ENCODE peak calls at places on chromosomes 2 and 18, in five cellular contexts. One of them, this sample, is unnamed.

GRCh38 chr2:20072436-20073158 is 21.2 kb upstream of the LAPTM4A start:
- DNase-seq in tibial artery: no peak
- DNase-seq in IMR-90: no peak
- DNase-seq in testis: no peak
- DNase-seq in mammary epithelial cell: no peak
- DNase-seq in this sample: no peak

GRCh38 chr2:69789762-69790600 is 39.5 kb upstream of the GMCL1 start:
- DNase-seq in IMR-90: peak; percentile 39
- DNase-seq in tibial artery: no peak
- DNase-seq in mammary epithelial cell: no peak
- DNase-seq in testis: no peak
- DNase-seq in this sample: no peak

GRCh38 chr2:168686485-168687191 is 115.8 kb upstream of the NOSTRIN start:
- DNase-seq in tibial artery: no peak
- DNase-seq in IMR-90: peak; percentile 37
- DNase-seq in mammary epithelial cell: no peak
- DNase-seq in testis: no peak
- DNase-seq in this sample: no peak

GRCh38 chr2:179393481-179393880 is 128.8 kb upstream of the SESTD1 start:
- DNase-seq in testis: no peak
- DNase-seq in mammary epithelial cell: peak; percentile 8
- DNase-seq in IMR-90: no peak
- DNase-seq in tibial artery: no peak
- DNase-seq in this sample: no peak

GRCh38 chr2:192029089-192029488 is 165.6 kb downstream of the TMEFF2 start:
- DNase-seq in IMR-90: peak; percentile 58
- DNase-seq in testis: peak; percentile 36
- DNase-seq in mammary epithelial cell: peak; percentile 21
- DNase-seq in tibial artery: no peak
- DNase-seq in this sample: peak; percentile 43

GRCh38 chr2:18378020-18378653 is 182.3 kb downstream of the RDH14 start:
- DNase-seq in tibial artery: no peak
- DNase-seq in testis: peak; percentile 60
- DNase-seq in IMR-90: peak; percentile 49
- DNase-seq in mammary epithelial cell: peak; percentile 19
- DNase-seq in this sample: peak; percentile 61

GRCh38 chr2:42607101-42607637 is 38.7 kb downstream of the MTA3 start:
- DNase-seq in IMR-90: no peak
- DNase-seq in mammary epithelial cell: no peak
- DNase-seq in tibial artery: no peak
- DNase-seq in testis: no peak
- DNase-seq in this sample: no peak

GRCh38 chr2:218019411-218020060 is 16.7 kb upstream of the TNS1 start:
- DNase-seq in mammary epithelial cell: no peak
- DNase-seq in tibial artery: no peak
- DNase-seq in testis: no peak
- DNase-seq in IMR-90: no peak
- DNase-seq in this sample: no peak

GRCh38 chr2:119232666-119232993 is 9.0 kb downstream of the STEAP3 start:
- DNase-seq in tibial artery: no peak
- DNase-seq in IMR-90: no peak
- DNase-seq in mammary epithelial cell: no peak
- DNase-seq in testis: no peak
- DNase-seq in this sample: no peak

DNA sequence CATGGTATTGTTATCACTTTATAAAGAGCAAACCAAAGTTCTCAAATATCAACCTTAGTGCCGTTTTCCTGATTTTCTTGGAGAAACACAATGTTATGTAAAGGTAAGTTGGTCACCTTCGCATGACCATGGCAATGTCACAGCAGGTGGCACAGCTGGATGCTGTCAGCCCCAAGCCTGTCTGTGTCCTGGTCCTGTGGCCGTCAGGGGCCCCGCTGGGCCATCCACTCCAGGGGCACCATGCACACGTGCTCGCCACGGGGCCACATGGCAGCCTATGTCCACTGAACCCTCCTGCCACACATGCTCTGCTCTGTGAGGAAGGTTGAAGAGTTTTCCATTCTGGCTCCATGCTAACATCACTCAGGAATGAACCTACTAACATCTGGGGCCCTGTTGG is 85.9 kb downstream of the EIPR1 start:
- DNase-seq in IMR-90: no peak
- DNase-seq in tibial artery: no peak
- DNase-seq in mammary epithelial cell: no peak
- DNase-seq in testis: no peak
- DNase-seq in this sample: no peak
- H3K9me3 ChIP-seq in IMR-90: no peaks in the 10 kb centered on the region
- H3K9me3 ChIP-seq in tibial artery: no peaks in the 10 kb centered on the region
- H3K9me3 ChIP-seq in mammary epithelial cell: no peaks in the 10 kb centered on the region
- H3K9me3 ChIP-seq in testis: no peaks in the 10 kb centered on the region
- H3K9me3 ChIP-seq in this sample: peaks cover 4% of the 10 kb centered on the region

DNA sequence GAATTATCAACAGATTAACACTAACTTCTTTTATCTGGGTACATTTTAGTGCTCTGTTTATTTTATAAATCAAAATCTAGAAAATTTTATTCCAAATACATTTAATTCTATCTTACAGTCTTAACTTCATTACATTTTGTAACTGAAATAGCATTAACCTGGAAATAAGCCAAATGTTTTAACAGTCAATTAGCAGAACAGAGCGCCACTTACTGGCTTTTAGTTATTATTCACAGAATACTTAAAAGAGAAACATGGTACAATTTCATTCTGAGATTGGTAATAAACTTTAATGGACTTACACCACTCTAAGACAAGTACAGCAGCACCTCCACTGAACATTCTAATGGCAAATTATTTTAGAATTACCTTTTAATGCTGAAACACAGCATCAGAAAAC is 38.6 kb downstream of the SS18 start:
- DNase-seq in IMR-90: no peak
- DNase-seq in mammary epithelial cell: no peak
- DNase-seq in testis: no peak
- DNase-seq in tibial artery: no peak
- DNase-seq in this sample: no peak
- TF ChIP-seq CTCF in IMR-90: no peak
- TF ChIP-seq CTCF in mammary epithelial cell: no peak
- TF ChIP-seq CTCF in testis: no peak
- TF ChIP-seq CTCF in tibial artery: no peak
- TF ChIP-seq CTCF in this sample: no peak

GRCh38 chr2:126661702-126662465 is 5.9 kb downstream of the GYPC start:
- DNase-seq in IMR-90: no peak
- DNase-seq in tibial artery: no peak
- DNase-seq in testis: no peak
- DNase-seq in mammary epithelial cell: no peak
- DNase-seq in this sample: no peak

GRCh38 chr2:126664639-126665038 is 8.7 kb downstream of the GYPC start:
- DNase-seq in tibial artery: no peak
- DNase-seq in IMR-90: no peak
- DNase-seq in testis: no peak
- DNase-seq in mammary epithelial cell: no peak
- DNase-seq in this sample: no peak

GRCh38 chr2:126662623-126663022 is 6.7 kb downstream of the GYPC start:
- DNase-seq in mammary epithelial cell: no peak
- DNase-seq in IMR-90: no peak
- DNase-seq in tibial artery: no peak
- DNase-seq in testis: no peak
- DNase-seq in this sample: no peak

GRCh38 chr2:126664234-126664633 is 8.3 kb downstream of the GYPC start:
- DNase-seq in IMR-90: no peak
- DNase-seq in tibial artery: no peak
- DNase-seq in testis: no peak
- DNase-seq in mammary epithelial cell: no peak
- DNase-seq in this sample: no peak

GRCh38 chr2:126663184-126663963 is 7.4 kb downstream of the GYPC start:
- DNase-seq in testis: no peak
- DNase-seq in IMR-90: no peak
- DNase-seq in tibial artery: no peak
- DNase-seq in mammary epithelial cell: no peak
- DNase-seq in this sample: no peak
- H3K27ac ChIP-seq in testis: no peak overlapping the region
- H3K27ac ChIP-seq in IMR-90: no peak overlapping the region
- H3K27ac ChIP-seq in tibial artery: peak overlapping the region; percentile 35
- H3K27ac ChIP-seq in mammary epithelial cell: no peak overlapping the region
- H3K27ac ChIP-seq in this sample: no peak overlapping the region

GRCh38 chr2:1115843-1116539 is 165.3 kb downstream of the SNTG2 start:
- DNase-seq in mammary epithelial cell: no peak
- DNase-seq in IMR-90: no peak
- DNase-seq in tibial artery: no peak
- DNase-seq in testis: no peak
- DNase-seq in this sample: no peak

GRCh38 chr2:1117569-1117968 is 166.9 kb downstream of the SNTG2 start:
- DNase-seq in IMR-90: no peak
- DNase-seq in tibial artery: no peak
- DNase-seq in mammary epithelial cell: no peak
- DNase-seq in testis: no peak
- DNase-seq in this sample: no peak
- H3K9me3 ChIP-seq in IMR-90: peaks cover 12% of the 10 kb centered on the region
- H3K9me3 ChIP-seq in tibial artery: no peaks in the 10 kb centered on the region
- H3K9me3 ChIP-seq in mammary epithelial cell: peaks cover 25% of the 10 kb centered on the region
- H3K9me3 ChIP-seq in testis: no peaks in the 10 kb centered on the region
- H3K9me3 ChIP-seq in this sample: peaks cover 3% of the 10 kb centered on the region

DNA sequence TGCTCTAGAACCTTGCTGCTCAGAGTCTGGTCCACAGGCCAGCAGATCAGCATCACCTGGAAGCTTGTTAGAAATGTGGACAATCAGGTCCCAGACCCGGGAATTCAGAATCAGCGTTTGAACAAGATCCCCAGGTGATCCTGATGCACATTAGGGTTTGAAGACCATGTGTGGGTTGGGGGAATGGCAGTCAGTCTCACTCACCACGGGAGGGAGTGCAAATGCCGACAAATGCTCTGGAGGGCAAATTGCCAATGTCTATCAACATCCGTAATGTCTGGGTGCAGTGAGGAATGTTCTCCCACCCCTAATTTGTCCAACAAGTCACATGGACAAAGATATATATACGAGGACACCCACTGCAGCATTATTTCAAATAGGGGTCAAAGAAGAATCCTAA is 34.5 kb downstream of the INPP5D start:
- DNase-seq in tibial artery: no peak
- DNase-seq in mammary epithelial cell: no peak
- DNase-seq in testis: no peak
- DNase-seq in IMR-90: no peak
- DNase-seq in this sample: no peak
- TF ChIP-seq CTCF in tibial artery: no peak
- TF ChIP-seq CTCF in mammary epithelial cell: no peak
- TF ChIP-seq CTCF in testis: no peak
- TF ChIP-seq CTCF in IMR-90: no peak
- TF ChIP-seq CTCF in this sample: no peak

GRCh38 chr2:9738718-9739496 is 104.4 kb upstream of the TAF1B start:
- DNase-seq in testis: peak; percentile 46
- DNase-seq in IMR-90: no peak
- DNase-seq in tibial artery: no peak
- DNase-seq in mammary epithelial cell: no peak
- DNase-seq in this sample: no peak
- H3K27ac ChIP-seq in testis: peak overlapping the region; percentile 26
- H3K27ac ChIP-seq in IMR-90: no peak overlapping the region
- H3K27ac ChIP-seq in tibial artery: peak overlapping the region; percentile 54
- H3K27ac ChIP-seq in mammary epithelial cell: no peak overlapping the region
- H3K27ac ChIP-seq in this sample: no peak overlapping the region